ENCODE peak calls at places on chromosomes 12 and 14, in eight cellular contexts. B, P, T, A, Q, G, C and J are unnamed samples. For H3K4me1, the result is how much of the 10 kb centered on the place peaks cover.

GRCh38 chr12:93273834-93274705 is 103.7 kb upstream of the NUDT4 start:
- DNase-seq in B (no peak), P (no peak), T (no peak), A (no peak), Q (no peak), G (no peak), C (peak), J (no peak)

GRCh38 chr12:47328831-47329545 is 249.2 kb upstream of the AMIGO2 start:
- DNase-seq in B (no peak), P (no peak), T (no peak), A (peak), Q (peak), G (no peak), C (no peak), J (no peak)

GRCh38 chr12:85448548-85449139 is 168.6 kb downstream of the ALX1 start:
- DNase-seq in B (no peak), P (no peak), T (no peak), A (peak), Q (peak), G (no peak), C (no peak), J (no peak)

GRCh38 chr14:101008196-101008595 is 104.7 kb upstream of the RTL1 start:
- DNase-seq in B (no peak), P (no peak), T (no peak), A (no peak), Q (no peak), G (no peak), C (no peak), J (no peak)

GRCh38 chr14:105475269-105475915 is 771 bp downstream of the CRIP2 start:
- DNase-seq in B (peak), P (no peak), T (peak), A (peak), Q (peak), G (no peak), C (peak), J (no peak)

GRCh38 chr14:102495482-102496330 is 13.9 kb downstream of the ANKRD9 start:
- DNase-seq in B (no peak), P (no peak), T (no peak), A (no peak), Q (no peak), G (no peak), C (no peak), J (no peak)

GRCh38 chr12:2862876-2863275 is 6.0 kb upstream of the TEX52 start:
- DNase-seq in B (no peak), P (no peak), T (no peak), A (no peak), Q (no peak), G (no peak), C (no peak), J (no peak)

GRCh38 chr12:58504539-58504938 is 415.8 kb downstream of the LRIG3 start:
- DNase-seq in B (no peak), P (no peak), T (no peak), A (peak), Q (peak), G (no peak), C (no peak), J (no peak)

GRCh38 chr14:38286481-38286880 is 30.6 kb upstream of the CLEC14A start:
- DNase-seq in B (no peak), P (no peak), T (no peak), A (no peak), Q (no peak), G (no peak), C (no peak), J (no peak)

GRCh38 chr12:124539084-124540041 is 28.0 kb downstream of the NCOR2 start:
- DNase-seq in B (no peak), P (no peak), T (no peak), A (no peak), Q (no peak), G (no peak), C (no peak), J (no peak)

GRCh38 chr12:119461815-119462214 is 127.3 kb downstream of the CCDC60 start:
- DNase-seq in B (no peak), P (no peak), T (no peak), A (no peak), Q (no peak), G (no peak), C (no peak), J (no peak)

GRCh38 chr12:119457251-119457650 is 122.7 kb downstream of the CCDC60 start:
- DNase-seq in B (no peak), P (no peak), T (no peak), A (no peak), Q (no peak), G (no peak), C (peak), J (no peak)

GRCh38 chr12:119459481-119459880 is 125.0 kb downstream of the CCDC60 start:
- DNase-seq in B (no peak), P (no peak), T (no peak), A (no peak), Q (no peak), G (no peak), C (peak), J (no peak)

GRCh38 chr12:119460876-119461275 is 126.3 kb downstream of the CCDC60 start:
- DNase-seq in B (no peak), P (no peak), T (no peak), A (no peak), Q (no peak), G (no peak), C (no peak), J (no peak)

GRCh38 chr12:119456824-119457223 is 122.3 kb downstream of the CCDC60 start:
- DNase-seq in B (no peak), P (no peak), T (no peak), A (no peak), Q (no peak), G (no peak), C (no peak), J (no peak)
- H3K4me1 ChIP-seq in B (under half), P (under half), T (under half), A (under half), Q (under half), G (under half), C (under half), J (under half)

DNA sequence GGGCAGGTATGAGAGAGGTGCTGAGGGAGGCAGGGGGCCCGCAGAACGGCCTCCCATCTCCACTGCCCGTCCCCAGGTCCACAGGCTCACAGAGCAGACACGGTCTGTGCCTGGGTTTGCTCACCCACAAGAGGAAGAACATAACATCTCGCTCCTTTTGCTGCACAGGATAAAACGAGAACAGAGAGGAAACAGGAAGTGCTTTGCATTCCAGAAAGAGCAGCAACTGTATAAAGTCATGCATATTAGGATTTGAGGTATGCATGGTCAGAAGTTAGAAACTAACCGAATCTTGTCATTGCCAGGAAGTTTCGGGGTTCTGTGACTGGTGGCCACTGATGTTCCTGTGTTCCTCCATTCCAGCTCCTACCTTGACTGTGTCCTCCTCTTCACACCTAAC is 25.0 kb downstream of the NTF3 start:
- DNase-seq in B (no peak), P (no peak), T (no peak), A (no peak), Q (peak), G (no peak), C (peak), J (no peak)
- H3K4me3 ChIP-seq in B (no peak), P (no peak), T (no peak), A (no peak), Q (no peak), G (no peak), C (no peak), J (no peak)

GRCh38 chr14:87131879-87132278 is 861.1 kb downstream of the GALC start:
- DNase-seq in B (no peak), P (no peak), T (no peak), A (peak), Q (peak), G (no peak), C (peak), J (no peak)

DNA sequence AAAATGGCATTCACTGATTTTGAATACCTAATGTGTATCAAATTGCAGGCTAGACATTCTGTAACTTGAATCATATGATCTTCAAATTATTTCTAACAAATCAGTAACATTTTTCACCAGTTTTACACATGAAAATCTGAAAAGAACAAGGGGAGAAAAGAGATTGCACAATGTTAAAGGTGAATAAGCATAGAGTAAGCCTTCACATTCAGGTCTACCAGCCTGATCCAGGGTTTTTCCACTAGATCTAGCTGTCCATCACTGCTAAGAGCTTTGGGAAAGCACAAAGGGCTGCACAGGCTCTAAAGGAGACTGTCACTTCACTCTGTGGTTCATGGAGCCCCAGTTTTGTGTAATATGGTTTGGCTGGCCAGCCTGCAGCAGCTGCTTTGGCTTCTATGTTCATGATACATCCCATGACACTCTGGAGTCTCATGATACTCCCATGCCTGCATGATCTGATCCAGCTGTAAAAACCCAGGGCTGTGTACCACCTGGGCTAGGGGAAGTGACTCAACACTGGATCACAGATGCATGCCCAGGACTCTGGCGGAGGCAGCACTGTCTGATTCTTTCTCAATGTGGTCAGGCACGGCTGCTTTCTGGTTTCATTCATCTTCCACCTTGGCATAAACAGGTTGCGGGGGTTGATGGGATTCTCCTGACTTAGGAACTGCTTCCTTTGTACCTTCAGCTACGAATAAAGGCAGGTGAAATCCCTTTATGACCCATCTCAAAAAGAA is 859.7 kb downstream of the GALC start:
- DNase-seq in B (no peak), P (no peak), T (no peak), A (peak), Q (peak), G (no peak), C (peak), J (no peak)
- H3K4me1 ChIP-seq in B (under half), P (under half), T (under half), A (under half), Q (under half), G (under half), C (under half), J (under half)

DNA sequence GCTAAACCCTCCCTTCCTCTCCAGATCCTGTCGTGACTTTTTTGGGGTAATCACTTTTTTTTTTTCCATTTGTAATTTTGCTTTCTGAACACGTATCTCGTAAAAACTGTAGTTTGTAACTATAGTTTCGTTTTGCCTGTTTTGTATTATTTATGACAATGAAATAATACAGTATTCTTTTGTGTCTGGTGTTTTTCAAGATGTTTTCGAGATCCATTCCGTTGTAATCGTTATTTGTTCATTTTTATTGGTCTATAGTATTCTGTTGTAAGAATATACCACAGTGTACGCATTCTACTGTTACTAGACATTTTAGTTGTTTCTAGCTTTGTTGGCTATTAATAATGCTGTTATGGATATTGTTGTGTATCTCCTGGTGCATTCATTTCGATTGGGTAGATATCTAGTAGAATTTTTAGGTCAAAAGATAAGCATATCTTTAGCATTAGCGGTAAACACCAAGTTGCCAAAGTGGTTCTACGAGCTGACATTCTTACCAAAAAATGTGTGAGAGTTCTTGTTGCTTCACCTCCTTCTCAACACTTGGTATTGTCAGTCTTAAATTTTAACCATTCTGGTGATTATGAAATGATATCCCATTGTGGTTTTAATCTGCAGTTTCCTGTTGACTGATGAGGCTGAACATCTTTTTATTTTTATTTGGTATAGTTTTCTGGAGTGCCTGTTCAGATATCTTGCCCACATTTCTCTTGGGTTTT is 92.3 kb upstream of the EVL start:
- DNase-seq in B (no peak), P (no peak), T (no peak), A (no peak), Q (no peak), G (no peak), C (no peak), J (no peak)
- H3K4me3 ChIP-seq in B (peak), P (peak), T (peak), A (peak), Q (peak), G (peak), C (peak), J (peak)

DNA sequence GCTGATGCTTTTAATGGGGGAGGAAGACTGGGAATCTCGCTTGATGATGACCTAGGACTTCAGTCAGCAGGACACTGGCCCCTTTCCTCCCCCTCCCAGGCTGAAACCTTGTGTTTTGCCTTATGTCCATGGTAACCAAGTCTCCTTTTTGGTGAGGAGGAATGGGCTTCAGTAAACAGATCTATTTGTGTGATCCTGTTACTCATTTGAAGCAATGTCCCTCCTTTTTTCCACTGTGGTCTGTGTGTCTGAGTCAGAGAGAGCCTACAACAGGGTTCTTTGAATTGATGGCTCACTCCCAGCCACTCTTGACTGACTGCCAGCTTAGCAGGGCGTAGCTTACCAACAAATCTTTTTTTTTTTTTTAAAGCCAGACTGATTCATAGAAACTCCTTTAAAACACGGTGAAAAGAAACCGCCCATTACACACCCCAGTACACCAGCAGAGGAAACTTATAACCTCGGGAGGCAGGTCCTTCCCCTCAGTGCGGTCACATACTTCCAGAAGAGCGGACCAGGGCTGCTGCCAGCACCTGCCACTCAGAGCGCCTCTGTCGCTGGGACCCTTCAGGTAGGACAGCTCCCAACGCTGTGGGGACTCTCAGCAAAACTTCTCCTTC is at the start of gene EMP1:
- DNase-seq in B (peak), P (peak), T (peak), A (peak), Q (peak), G (peak), C (peak), J (peak)
- H3K4me1 ChIP-seq in B (under half), P (under half), T (under half), A (half or more), Q (under half), G (under half), C (under half), J (under half)